ENCODE peak calls at places on chromosomes 2 and 18, in four cellular contexts. P is AG04449, N is Panc1, X is foreskin fibroblast. F is an unnamed sample.
A peak's percentile ranks its signal among the peaks of the same experiment; 100 is the strongest.

GRCh38 chr2:239905884-239906654 is 119.1 kb downstream of the NDUFA10 start:
- DNase-seq in N (no peak), P (no peak), X (no peak), F (no peak)

GRCh38 chr2:239781461-239781860 is 243.7 kb downstream of the NDUFA10 start:
- DNase-seq in X (no peak), N (no peak), P (no peak), F (no peak)

GRCh38 chr18:50297621-50298442 is 10.3 kb upstream of the CXXC1 start:
- DNase-seq in P (no peak), X (peak; percentile 85), N (no peak), F (peak; percentile 84)

GRCh38 chr2:46666044-46666662 is 186.8 kb downstream of the TMEM247 start:
- DNase-seq in X (peak; percentile 21), N (no peak), P (no peak), F (no peak)

GRCh38 chr18:69958422-69958821 is 10.7 kb upstream of the CD226 start:
- DNase-seq in N (no peak), X (no peak), P (no peak), F (no peak)

GRCh38 chr2:86143307-86143706 is 37.3 kb downstream of the PTCD3 start:
- DNase-seq in P (no peak), X (peak; percentile 54), N (no peak), F (peak; percentile 15)

GRCh38 chr2:232693344-232693743 is 3.8 kb upstream of the GIGYF2 start:
- DNase-seq in P (no peak), N (no peak), X (no peak), F (no peak)

GRCh38 chr18:48680871-48681270 is 142.0 kb downstream of the CTIF start:
- DNase-seq in X (no peak), N (no peak), P (no peak), F (peak; percentile 33)

GRCh38 chr2:64296150-64296500 is 151.9 kb upstream of the PELI1 start:
- DNase-seq in P (no peak), N (no peak), X (peak; percentile 41), F (no peak)

GRCh38 chr2:173521450-173522192 is 166.9 kb downstream of the CDCA7 start:
- DNase-seq in X (peak; percentile 23), P (no peak), N (no peak), F (no peak)

GRCh38 chr2:151289972-151290335 is 486 bp upstream of the NMI start:
- DNase-seq in X (peak; percentile 81), P (no peak), N (no peak), F (no peak)

GRCh38 chr2:165369936-165370296 is 99.6 kb upstream of the CSRNP3 start:
- DNase-seq in P (no peak), X (no peak), N (no peak), F (no peak)

GRCh38 chr2:15734871-15735737 is 143.4 kb downstream of the DDX1 start:
- DNase-seq in P (no peak), X (no peak), N (no peak), F (peak; percentile 60)

GRCh38 chr18:36595046-36595817 is 233.6 kb downstream of the TPGS2 start:
- DNase-seq in X (no peak), N (no peak), P (no peak), F (no peak)

GRCh38 chr18:67600781-67601180 is 84.3 kb upstream of the DSEL start:
- DNase-seq in P (no peak), X (no peak), N (no peak), F (peak; percentile 44)

GRCh38 chr18:67596003-67596402 is 79.5 kb upstream of the DSEL start:
- DNase-seq in X (no peak), N (no peak), P (no peak), F (no peak)

GRCh38 chr18:67600181-67600631 is 83.7 kb upstream of the DSEL start:
- DNase-seq in X (peak; percentile 90), N (no peak), P (no peak), F (peak; percentile 84)

GRCh38 chr18:67597759-67598158 is 81.2 kb upstream of the DSEL start:
- DNase-seq in N (no peak), P (no peak), X (peak; percentile 12), F (no peak)

DNA sequence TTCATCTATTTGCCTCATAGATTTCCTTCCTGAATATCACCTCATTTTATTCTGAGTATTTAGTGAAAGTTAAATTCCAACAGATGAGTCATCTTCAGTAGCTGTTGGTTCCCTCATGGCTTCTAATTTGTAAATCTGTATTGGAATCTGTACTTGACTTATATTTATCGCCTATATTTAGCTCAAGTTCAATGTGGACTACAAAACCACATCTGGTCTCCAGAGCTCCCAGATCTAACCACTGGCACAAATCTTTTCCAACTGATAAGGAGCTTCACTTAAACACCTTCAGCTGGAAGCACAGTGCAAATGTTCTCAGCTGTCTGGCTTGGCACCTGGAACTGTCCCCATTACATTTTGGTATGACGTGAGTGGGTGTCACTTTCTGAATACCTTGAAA is 82.8 kb upstream of the DSEL start:
- DNase-seq in X (peak; percentile 80), P (no peak), N (no peak), F (peak; percentile 73)
- H3K4me3 ChIP-seq in X (no peak overlapping the region), P (no peak overlapping the region), N (no peak overlapping the region), F (no peak overlapping the region)

GRCh38 chr2:17644997-17645715 is 104.7 kb downstream of the VSNL1 start:
- DNase-seq in P (no peak), X (peak; percentile 78), N (no peak), F (no peak)
- TF ChIP-seq CTCF in P (no peak), X (no peak), N (no peak), F (no peak)

GRCh38 chr2:222424281-222424728 is at the start of gene SGPP2:
- DNase-seq in N (no peak), P (no peak), X (peak; percentile 8), F (no peak)
- H3K4me3 ChIP-seq in N (peak within 1 kb of the TSS; percentile 36), P (no peak within 1 kb of the TSS), X (no peak within 1 kb of the TSS), F (no peak within 1 kb of the TSS)

DNA sequence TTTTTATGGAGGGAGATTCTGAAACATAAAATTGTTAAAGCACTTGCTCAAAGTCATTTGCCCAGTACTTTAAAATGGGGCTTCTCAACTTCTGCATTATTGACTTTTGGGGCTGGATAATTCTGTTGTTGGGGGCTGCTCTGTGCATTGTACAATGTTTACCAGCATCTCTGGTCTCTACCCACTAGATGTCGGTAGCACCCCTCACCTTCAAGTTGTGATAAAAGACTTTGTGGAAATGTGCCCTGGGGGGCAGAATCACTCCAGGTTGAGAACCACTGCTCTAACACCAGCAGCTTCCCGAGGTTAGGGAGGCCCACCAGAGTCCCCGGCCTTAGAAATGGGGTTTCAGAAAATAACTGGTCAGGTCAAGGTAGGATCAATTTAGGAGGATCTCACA is 26.8 kb upstream of the CUL3 start:
- DNase-seq in N (no peak), P (no peak), X (no peak), F (no peak)
- TF ChIP-seq CTCF in N (peak; percentile 50), P (no peak), X (no peak), F (no peak)

DNA sequence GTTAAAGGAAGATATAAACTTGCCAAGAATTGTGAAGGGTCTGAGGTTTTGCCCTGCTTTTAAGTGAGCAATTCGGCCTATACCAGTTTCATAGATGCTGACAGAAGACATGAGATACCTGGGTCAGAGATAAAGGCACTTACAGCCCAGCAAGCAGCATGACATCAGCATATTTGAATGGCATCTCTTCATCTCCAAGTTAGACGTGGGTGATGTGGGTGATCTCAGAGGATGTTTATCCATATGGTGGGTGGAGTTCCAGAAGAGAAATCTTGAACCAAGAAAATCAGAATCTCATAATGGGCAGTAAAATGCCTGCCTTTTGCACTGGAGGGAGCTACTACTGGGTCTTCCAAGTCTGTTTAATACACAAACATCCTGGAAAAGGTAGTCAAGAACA is 44.7 kb downstream of the GYPC start:
- DNase-seq in X (peak; percentile 64), P (no peak), N (no peak), F (peak; percentile 74)
- H3K4me3 ChIP-seq in X (no peak overlapping the region), P (no peak overlapping the region), N (no peak overlapping the region), F (no peak overlapping the region)

GRCh38 chr2:49772299-49772970 is 618.1 kb upstream of the FSHR start:
- DNase-seq in P (no peak), X (no peak), N (no peak), F (no peak)

DNA sequence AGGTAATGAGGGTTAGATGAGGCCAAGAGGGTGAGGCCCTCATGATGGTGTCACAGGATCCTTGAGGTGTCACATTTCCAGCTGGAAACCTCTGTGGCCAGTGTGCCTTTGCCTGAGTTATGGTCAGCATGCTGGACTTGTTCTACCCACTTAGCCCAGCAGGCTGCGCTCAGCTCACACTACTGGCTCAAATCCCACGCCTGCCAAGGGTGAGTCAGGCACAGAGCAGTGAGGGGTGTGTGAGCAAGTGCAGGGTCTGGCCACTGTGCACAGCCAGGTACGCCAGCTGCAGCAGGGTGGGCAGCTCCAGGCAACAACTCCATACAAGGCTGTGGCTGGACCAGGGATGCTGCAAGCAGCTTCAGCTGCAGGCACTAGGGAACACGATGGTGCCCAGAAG is 616.6 kb upstream of the FSHR start:
- DNase-seq in X (peak; percentile 1), N (no peak), P (no peak), F (no peak)
- TF ChIP-seq CTCF in X (peak; percentile 5), N (peak; percentile 33), P (no peak), F (no peak)

GRCh38 chr2:9808334-9809063 is 34.8 kb upstream of the TAF1B start:
- DNase-seq in N (no peak), P (no peak), X (no peak), F (no peak)
- H3K4me3 ChIP-seq in N (no peak overlapping the region), P (no peak overlapping the region), X (no peak overlapping the region), F (no peak overlapping the region)